ENCODE peak calls at places on chromosomes 16 and 17, in eight cellular contexts. S, P, A, I, T, U, R and B are unnamed samples.

GRCh38 chr17:4167786-4168185 is 24.8 kb downstream of the CYB5D2 start:
- DNase-seq in I (no peak), T (no peak), U (no peak), R (no peak), A (no peak), S (no peak), P (no peak), B (no peak)

GRCh38 chr17:73554498-73554897 is 89.7 kb downstream of the SDK2 start:
- DNase-seq in R (no peak), T (no peak), I (no peak), U (no peak), S (no peak), A (no peak), P (no peak), B (no peak)

GRCh38 chr17:5226940-5227878 is 7.5 kb downstream of the SCIMP start:
- DNase-seq in T (peak; percentile 63), R (no peak), S (no peak), A (no peak), U (no peak), P (no peak), I (peak; percentile 61), B (no peak)

GRCh38 chr16:80226499-80226898 is 314.3 kb upstream of the DYNLRB2 start:
- DNase-seq in I (no peak), P (no peak), T (no peak), S (no peak), U (no peak), R (no peak), A (no peak), B (no peak)

GRCh38 chr17:8326591-8327583 is 12.8 kb upstream of the ODF4 start:
- DNase-seq in S (peak; percentile 10), I (peak; percentile 47), P (no peak), R (peak; percentile 36), U (peak; percentile 50), T (no peak), A (peak; percentile 64), B (peak; percentile 26)

GRCh38 chr17:83182620-83183063 is 103.2 kb downstream of the METRNL start:
- DNase-seq in P (peak; percentile 92), U (no peak), I (no peak), T (peak; percentile 30), S (no peak), R (no peak), A (peak; percentile 33), B (no peak)

GRCh38 chr17:34826332-34826731 is 134.9 kb downstream of the CCT6B start:
- DNase-seq in U (no peak), P (no peak), T (no peak), A (no peak), I (no peak), R (no peak), S (no peak), B (peak; percentile 16)

GRCh38 chr16:87145181-87146176 is 171.7 kb downstream of the C16orf95 start:
- DNase-seq in R (peak; percentile 94), P (no peak), I (no peak), A (no peak), U (no peak), T (no peak), S (no peak), B (no peak)

GRCh38 chr17:57557793-57558681 is 187.1 kb downstream of the CCDC182 start:
- DNase-seq in R (peak; percentile 78), T (peak; percentile 35), S (no peak), U (no peak), A (no peak), I (no peak), P (no peak), B (no peak)

GRCh38 chr17:6574689-6575595 is 18.6 kb upstream of the PITPNM3 start:
- DNase-seq in U (no peak), P (no peak), I (peak; percentile 82), A (no peak), R (peak; percentile 67), S (no peak), T (peak; percentile 52), B (no peak)

GRCh38 chr16:53922067-53922804 is 218.3 kb downstream of the FTO start:
- DNase-seq in U (no peak), S (no peak), I (no peak), A (no peak), R (peak; percentile 13), T (no peak), P (no peak), B (no peak)
- TF ChIP-seq CTCF in U (no peak), S (no peak), I (no peak), A (no peak), R (no peak), T (no peak), P (no peak), B (no peak)

GRCh38 chr16:22198547-22199293 is 7.4 kb upstream of the EEF2K start:
- DNase-seq in U (no peak), I (peak; percentile 42), S (no peak), A (no peak), R (peak; percentile 47), P (no peak), T (no peak), B (no peak)
- TF ChIP-seq CTCF in U (no peak), I (peak; percentile 16), S (no peak), A (no peak), R (no peak), P (no peak), T (no peak), B (no peak)

DNA sequence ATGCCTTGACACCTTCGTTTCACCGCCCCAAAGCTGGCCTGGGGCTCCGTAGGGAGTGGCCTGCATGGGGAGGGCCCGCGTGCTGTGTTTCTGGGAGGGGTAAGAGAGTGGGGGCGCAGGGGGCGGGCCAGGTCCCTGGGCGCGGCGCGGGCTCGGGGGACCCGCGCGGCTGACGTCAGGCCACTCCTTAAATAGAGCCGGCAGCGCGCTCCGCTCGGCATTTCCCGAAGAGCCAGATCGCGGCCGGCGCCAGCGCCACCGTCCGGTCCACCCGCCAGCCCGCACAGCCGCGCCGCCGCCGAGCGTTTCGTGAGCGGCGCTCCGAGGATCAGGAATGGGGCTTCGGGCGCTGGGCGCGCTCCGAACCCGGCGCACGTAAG is at the start of gene HS3ST2:
- DNase-seq in P (no peak), I (no peak), R (peak; percentile 2), U (peak; percentile 75), A (peak; percentile 43), S (no peak), T (no peak), B (peak; percentile 42)
- TF ChIP-seq CTCF in P (peak; percentile 30), I (no peak), R (no peak), U (no peak), A (no peak), S (no peak), T (no peak), B (peak; percentile 49)

DNA sequence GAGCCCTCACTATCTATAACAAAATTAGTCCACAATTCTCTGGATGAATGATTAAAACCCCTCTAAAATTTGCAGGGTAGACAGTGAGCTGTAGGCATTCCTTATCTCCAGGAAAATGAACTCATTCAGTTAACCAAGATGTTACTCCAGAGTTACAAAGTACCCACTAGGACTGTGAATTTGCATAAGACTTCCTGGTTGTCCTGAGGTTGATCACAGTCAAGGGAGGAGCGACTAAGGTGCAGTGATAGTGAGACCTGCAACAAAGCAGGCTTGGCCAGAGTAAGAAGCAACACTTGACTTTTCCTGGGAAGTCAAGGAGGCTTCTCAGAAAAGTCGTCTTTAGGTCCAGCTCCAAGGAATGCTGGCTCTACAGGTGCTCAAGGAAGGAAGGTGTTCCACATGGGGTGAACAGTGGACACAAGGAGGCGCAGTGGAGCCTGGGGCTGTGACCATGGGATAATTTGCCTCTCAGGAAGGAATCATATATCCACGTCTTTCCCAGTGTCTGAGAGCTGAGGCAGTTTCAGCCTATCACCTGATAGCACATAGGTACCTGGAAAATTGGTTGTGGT is 821.0 kb upstream of the EEF2KMT start:
- DNase-seq in T (no peak), U (peak; percentile 10), S (no peak), R (no peak), P (no peak), I (no peak), A (no peak), B (no peak)
- TF ChIP-seq CTCF in T (no peak), U (no peak), S (no peak), R (no peak), P (no peak), I (no peak), A (no peak), B (peak; percentile 39)

DNA sequence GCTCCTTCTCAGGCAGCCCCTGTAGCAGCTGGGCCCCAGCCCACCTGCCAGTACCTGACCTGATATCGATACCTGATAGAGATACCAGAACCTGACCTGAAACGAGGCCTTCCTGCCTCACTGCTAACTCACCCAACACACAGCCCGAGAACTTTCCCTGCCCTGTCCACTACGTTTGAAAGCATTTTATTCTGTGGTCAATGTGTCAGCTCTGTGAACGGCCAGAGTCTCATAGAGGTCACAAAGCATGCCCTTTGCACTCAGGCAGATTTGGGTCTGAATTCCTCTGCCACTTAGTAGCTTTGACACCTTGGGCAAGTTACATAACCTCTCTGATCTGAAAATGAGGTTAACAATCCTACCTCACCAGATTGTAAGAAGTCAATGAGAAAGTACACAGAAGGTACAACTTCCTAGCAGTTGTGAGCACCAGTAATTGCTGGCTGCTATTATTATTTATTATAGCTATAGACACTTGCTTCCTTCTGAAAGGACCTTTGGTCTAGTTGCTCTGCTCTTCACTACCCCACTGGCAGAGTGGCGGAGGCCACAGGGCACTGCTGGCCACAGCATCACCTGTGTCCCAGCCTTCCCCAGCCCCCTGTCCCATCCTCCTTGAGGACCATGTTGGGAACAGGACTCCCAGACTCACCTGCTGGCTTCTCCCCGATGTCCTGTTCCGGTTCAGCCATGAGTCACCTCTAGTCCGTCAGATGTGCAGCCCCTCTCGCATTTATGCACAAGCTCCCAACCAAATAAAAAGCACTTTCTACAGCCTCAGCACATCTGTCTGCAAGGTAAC is 895 bp downstream of the ANKRD40CL start:
- DNase-seq in P (peak; percentile 47), T (no peak), I (no peak), R (no peak), S (no peak), A (no peak), U (no peak), B (no peak)
- TF ChIP-seq CTCF in P (no peak), T (no peak), I (no peak), R (no peak), S (no peak), A (no peak), U (no peak), B (no peak)

DNA sequence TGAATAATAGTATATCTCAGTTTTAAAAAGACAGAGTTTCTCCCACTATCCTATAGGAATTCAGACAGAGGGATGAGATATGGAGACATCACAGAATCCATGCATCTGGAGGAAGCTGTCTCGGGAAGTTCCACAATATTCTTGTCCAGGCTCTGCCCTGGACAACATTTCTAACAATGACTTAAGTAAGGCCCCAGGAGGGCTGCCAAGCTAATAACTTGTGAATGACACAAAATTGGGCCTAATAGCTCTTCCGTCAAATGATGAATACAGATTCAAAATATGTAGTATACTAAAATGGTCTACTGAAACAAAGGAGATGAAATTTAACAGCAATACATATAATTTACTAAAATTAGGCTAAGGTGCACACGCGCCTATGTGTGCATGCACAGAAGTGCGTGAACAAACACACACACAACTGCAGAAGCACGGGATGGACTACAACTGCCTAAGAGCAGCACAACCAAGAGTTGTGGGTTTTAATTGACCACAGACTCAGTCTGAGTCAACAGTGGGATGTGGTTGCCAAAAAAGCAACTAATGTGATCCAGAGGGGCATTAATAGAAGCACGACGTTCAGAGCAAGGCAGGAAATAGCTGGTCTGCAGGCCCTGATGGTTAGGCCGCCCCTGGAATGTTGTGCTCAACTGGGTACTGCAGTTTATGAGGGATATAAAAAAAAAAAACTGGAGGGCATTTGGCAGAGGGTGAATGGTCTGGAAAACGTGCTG is 26.3 kb upstream of the HS3ST2 start:
- DNase-seq in A (no peak), R (no peak), T (no peak), P (no peak), I (no peak), U (no peak), S (no peak), B (no peak)
- TF ChIP-seq CTCF in A (no peak), R (no peak), T (no peak), P (no peak), I (no peak), U (no peak), S (no peak), B (no peak)

GRCh38 chr17:76504117-76504516 is 2.9 kb upstream of the RHBDF2 start:
- DNase-seq in S (no peak), I (no peak), P (no peak), A (no peak), T (no peak), R (no peak), U (no peak), B (no peak)
- TF ChIP-seq CTCF in S (no peak), I (peak; percentile 24), P (no peak), A (no peak), T (no peak), R (peak; percentile 13), U (no peak), B (no peak)